ENCODE peak calls at places on chromosomes 16 and 17, in four cellular contexts. Q is dorsolateral prefrontal cortex; G is CD8-positive, alpha-beta T cell; S is H1. H is an unnamed sample.

GRCh38 chr16:23105309-23105708 is 43.9 kb downstream of the USP31 start:
- DNase-seq in S (no peak), Q (no peak), G (no peak), H (no peak)

GRCh38 chr16:11585460-11586374 is 1.0 kb downstream of the LITAF start:
- DNase-seq in Q (no peak), G (peak; percentile 46), S (no peak), H (no peak)

GRCh38 chr17:79842656-79843474 is 3.6 kb upstream of the CBX4 start:
- DNase-seq in Q (no peak), S (no peak), G (peak; percentile 48), H (no peak)

GRCh38 chr16:496097-496886 is 31.2 kb upstream of the CAPN15 start:
- DNase-seq in G (no peak), Q (no peak), S (no peak), H (no peak)

GRCh38 chr17:37273419-37274051 is 102.2 kb upstream of the C17orf78 start:
- DNase-seq in G (no peak), Q (no peak), S (no peak), H (no peak)

GRCh38 chr17:58314706-58315015 is 13.9 kb downstream of the TSPOAP1 start:
- DNase-seq in G (no peak), Q (peak; percentile 24), S (no peak), H (no peak)

GRCh38 chr17:72175787-72176515 is 55.1 kb downstream of the SOX9 start:
- DNase-seq in S (no peak), Q (no peak), G (no peak), H (no peak)

GRCh38 chr16:29021471-29021870 is 36.6 kb downstream of the LAT start:
- DNase-seq in S (no peak), G (no peak), Q (no peak), H (no peak)

GRCh38 chr16:84084570-84085270 is 32.0 kb downstream of the MBTPS1 start:
- DNase-seq in Q (no peak), G (peak; percentile 79), S (peak; percentile 49), H (no peak)

GRCh38 chr16:89344846-89345577 is 127.5 kb downstream of the ZNF778 start:
- DNase-seq in G (no peak), S (no peak), Q (peak; percentile 40), H (no peak)

GRCh38 chr16:74568961-74569631 is 37.8 kb downstream of the GLG1 start:
- DNase-seq in Q (no peak), S (no peak), G (no peak), H (no peak)

GRCh38 chr17:70093163-70093562 is 18.1 kb downstream of the KCNJ16 start:
- DNase-seq in Q (no peak), S (no peak), G (no peak), H (no peak)

DNA sequence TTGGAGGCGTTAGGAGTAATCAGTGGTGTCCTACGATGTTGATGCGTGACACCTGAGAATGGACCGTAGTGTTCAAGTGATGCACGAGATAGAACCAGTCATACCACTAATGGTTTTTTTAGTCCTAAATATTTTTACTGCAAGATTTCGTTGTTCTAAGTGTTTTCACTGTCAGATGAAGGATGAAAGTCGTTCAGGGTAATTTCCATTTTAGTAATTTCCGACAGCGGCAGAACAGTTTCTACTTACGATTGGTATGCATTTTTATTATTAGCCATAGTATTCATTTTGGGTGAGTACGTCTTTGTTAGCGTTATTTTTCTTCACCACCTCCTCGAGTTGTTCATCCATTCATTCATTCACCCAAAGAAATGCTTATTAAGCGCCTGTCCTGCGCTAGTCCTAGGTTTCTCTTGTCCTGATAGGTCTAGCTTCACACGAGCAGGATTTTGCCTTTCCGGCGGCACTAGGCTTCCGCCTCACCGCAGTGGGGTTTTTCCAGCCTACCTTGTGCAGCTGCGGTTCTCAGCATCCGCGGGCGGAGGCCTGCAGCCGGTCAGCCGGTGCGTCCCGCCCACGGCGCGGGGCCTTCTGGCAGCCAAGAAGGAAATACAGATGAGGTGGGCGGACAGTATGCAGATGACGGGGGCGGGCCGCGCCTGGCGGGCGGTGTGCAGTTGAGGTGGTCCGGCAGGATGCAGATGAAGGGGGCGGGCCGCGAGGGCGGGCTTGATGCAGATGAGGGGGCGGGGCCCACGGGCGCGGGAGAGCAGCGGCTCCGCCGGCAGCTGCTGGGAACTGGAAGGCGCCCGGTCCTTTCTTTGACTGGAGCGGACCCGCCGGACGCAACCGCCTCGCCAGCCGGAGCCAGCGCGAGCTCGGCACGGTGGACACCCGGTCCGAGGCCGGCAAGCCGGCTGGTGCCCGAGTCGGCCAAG is 146.4 kb downstream of the SPECC1 start:
- DNase-seq in Q (peak; percentile 96), S (peak; percentile 97), G (peak; percentile 97), H (peak; percentile 93)
- H3K27ac ChIP-seq in Q (peak overlapping the region; percentile 85), S (peak overlapping the region; percentile 84), G (peak overlapping the region; percentile 21), H (peak overlapping the region; percentile 58)

GRCh38 chr16:27291106-27291505 is 22.5 kb upstream of the NSMCE1 start:
- DNase-seq in S (no peak), G (no peak), Q (no peak), H (no peak)
- H3K27ac ChIP-seq in S (no peak overlapping the region), G (no peak overlapping the region), Q (no peak overlapping the region), H (no peak overlapping the region)

DNA sequence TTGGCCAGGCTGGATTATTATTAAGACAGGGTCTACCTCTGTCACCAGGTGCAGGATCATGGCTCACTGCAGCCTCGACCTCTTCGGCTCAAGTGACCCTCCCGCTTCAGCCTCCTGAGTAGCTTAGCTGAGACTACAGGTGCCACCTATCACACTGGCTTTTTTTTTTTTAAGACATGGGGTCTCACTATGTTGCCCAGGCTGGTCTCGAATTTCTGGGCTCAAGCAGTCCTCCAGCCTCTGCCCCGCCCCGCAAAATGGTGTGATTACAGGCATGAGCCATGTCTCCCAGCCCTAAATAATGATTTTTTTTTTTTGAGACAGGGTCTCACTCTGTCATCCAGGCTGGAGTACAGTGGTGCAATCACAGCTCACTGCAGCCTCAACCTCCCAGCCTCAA is 5.8 kb downstream of the OVCA2 start:
- DNase-seq in S (no peak), G (no peak), Q (no peak), H (no peak)
- H3K27ac ChIP-seq in S (no peak overlapping the region), G (no peak overlapping the region), Q (no peak overlapping the region), H (no peak overlapping the region)

GRCh38 chr16:27239906-27240655 is 28.5 kb downstream of the NSMCE1 start:
- DNase-seq in S (no peak), G (no peak), Q (no peak), H (no peak)
- H3K27ac ChIP-seq in S (no peak overlapping the region), G (no peak overlapping the region), Q (peak overlapping the region; percentile 69), H (no peak overlapping the region)

DNA sequence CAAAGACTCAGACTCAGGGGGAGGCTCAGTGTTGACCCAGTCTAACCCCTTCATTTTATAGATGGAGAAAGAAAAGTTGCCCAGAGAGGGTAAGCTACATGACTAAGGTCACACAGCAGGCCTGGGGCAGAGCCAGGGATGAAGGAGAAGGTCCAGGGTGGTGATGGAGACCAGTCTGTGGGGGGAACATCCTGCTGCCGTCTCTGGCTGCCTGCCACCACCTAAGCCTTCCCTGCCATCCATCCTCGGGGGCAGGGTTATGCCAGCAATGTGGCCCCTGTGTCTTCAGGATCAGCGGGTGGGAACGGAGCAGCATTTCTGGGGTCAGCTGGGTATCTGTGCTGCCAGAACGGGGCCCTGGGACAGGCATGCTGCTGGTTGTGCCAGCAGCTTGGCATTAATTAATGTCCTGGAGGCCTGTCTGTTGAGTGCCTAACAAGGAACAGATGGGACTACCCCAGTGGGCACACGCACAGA is 5.5 kb downstream of the DOK4 start:
- DNase-seq in S (no peak), G (no peak), Q (no peak), H (no peak)
- H3K27ac ChIP-seq in S (no peak overlapping the region), G (no peak overlapping the region), Q (no peak overlapping the region), H (no peak overlapping the region)

DNA sequence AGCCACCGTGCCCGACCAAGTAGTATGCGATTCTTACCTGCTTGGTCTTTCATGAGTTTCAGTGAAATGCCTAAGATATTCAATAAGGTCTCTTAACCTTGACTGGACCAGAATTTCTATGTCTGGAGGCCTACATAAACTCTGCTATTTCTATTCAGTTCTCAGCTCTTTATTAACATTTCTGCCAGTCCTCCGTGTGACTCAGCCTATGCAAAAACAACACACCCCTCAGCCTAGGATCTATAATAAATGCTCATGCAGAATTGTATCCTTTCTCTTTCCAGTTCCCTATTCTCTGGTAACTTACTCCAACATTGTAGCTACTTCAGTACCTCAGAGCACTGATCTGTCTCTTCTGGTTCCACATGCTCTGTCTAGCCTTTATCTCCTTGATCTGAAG is 1507.4 kb downstream of the CDH11 start:
- DNase-seq in G (no peak), S (no peak), Q (no peak), H (no peak)
- H3K27ac ChIP-seq in G (no peak overlapping the region), S (no peak overlapping the region), Q (no peak overlapping the region), H (no peak overlapping the region)

GRCh38 chr16:16084874-16085273 is 135.5 kb downstream of the ABCC1 start:
- DNase-seq in G (no peak), S (no peak), Q (no peak), H (no peak)
- H3K27ac ChIP-seq in G (no peak overlapping the region), S (no peak overlapping the region), Q (no peak overlapping the region), H (no peak overlapping the region)

DNA sequence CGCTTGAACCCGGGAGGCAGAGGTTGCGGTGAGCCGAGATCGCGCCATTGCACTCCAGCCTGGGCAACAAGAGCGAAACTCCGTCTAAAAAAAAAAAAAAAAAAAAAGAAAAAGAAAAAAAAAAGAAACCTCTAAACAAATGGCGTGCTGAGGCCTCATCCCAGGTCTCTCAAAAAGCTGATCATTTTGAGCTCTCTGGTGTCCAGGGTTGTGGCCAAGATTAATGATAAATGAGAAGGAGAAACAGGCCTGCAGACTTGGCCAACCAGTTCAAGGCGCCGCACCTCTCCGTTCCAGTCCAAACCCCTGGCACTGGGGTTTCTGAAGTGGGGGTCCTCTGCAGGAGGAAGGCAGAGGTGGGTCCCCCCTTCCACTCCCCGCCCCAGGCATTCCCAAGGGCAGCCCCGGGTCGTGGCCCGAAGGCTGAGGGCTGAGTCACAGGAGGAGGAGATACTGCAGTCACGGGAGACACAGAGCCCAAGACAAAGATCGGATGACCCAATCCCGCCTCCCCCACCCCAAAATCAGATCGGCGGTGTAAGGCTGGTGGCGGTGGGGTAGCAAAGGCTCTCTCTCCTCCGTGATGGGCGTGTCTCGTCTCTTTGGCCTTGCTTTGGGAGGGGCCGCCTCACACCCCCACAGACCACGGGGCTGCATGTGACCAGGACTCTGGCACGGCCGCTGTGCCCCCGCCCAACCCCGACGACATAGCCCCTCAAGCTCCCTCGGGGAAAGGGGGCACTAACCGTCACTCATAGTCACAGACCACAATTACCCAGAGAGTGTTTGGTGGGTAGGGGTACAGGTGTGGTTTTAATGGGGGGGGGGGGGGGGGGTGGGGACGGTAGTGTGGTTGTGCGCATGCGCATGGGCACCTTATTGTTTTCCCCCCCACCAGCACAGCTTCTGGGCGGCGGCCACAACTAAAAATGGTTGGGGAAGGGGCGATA is 1.1 kb downstream of the VAT1 start:
- DNase-seq in S (no peak), G (peak; percentile 39), Q (peak; percentile 60), H (no peak)
- H3K27ac ChIP-seq in S (peak overlapping the region; percentile 20), G (no peak overlapping the region), Q (peak overlapping the region; percentile 85), H (peak overlapping the region; percentile 68)

DNA sequence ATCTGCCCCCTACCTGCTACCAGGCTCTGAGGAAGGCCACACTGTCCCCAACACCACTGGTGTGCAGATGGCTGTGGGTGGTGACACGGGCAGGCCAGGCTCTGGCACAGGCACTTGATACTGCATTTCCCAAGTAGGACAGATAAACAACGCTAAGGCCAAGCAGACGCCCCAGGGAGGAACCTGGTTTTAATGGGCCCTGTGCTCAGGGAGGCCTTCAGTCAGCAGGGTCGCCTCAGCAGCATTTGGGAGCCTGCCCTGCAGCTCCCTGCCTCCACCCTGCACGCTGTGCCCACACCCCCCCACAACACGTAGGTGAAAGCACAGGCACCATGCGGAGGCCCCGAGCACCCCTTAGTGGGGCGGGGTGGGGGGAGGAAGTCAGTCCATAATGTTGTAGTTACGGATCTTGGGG is 3.3 kb upstream of the FASN start:
- DNase-seq in G (no peak), Q (no peak), S (no peak), H (no peak)
- H3K27ac ChIP-seq in G (no peak overlapping the region), Q (peak overlapping the region; percentile 71), S (no peak overlapping the region), H (peak overlapping the region; percentile 35)

GRCh38 chr17:18187816-18188761 is 4.5 kb downstream of the ALKBH5 start:
- DNase-seq in Q (no peak), S (no peak), G (no peak), H (no peak)
- H3K27ac ChIP-seq in Q (peak overlapping the region; percentile 99), S (no peak overlapping the region), G (no peak overlapping the region), H (peak overlapping the region; percentile 85)

H was measured in substantia nigra.